ENCODE peak calls at places on chromosomes 1 and 21, in four cellular contexts. H is GM20000, C is NCI-H1092 treated with DMSO at 0.1 percent for 48 hours, F is Right ventricle myocardium inferior. I is an unnamed sample.

GRCh38 chr1:59738152-59738551 is 76.6 kb upstream of the HOOK1 start:
- DNase-seq in F (no peak), H (no peak), C (peak), I (no peak)

GRCh38 chr1:243470492-243470891 is 214.7 kb downstream of the SDCCAG8 start:
- DNase-seq in C (no peak), H (no peak), F (no peak), I (no peak)

GRCh38 chr1:205225901-205226765 is 1.6 kb upstream of the TMCC2 start:
- DNase-seq in H (no peak), C (no peak), F (no peak), I (no peak)

GRCh38 chr1:230371923-230372703 is 54.0 kb downstream of the PGBD5 start:
- DNase-seq in C (no peak), H (no peak), F (no peak), I (no peak)

GRCh38 chr1:101144868-101145808 is 91.7 kb upstream of the S1PR1 start:
- DNase-seq in F (no peak), C (no peak), H (no peak), I (no peak)

GRCh38 chr1:195590649-195591048 is 1017.6 kb downstream of the KCNT2 start:
- DNase-seq in H (no peak), C (no peak), F (no peak), I (no peak)

GRCh38 chr1:52567943-52568342 is 15.1 kb upstream of the TUT4 start:
- DNase-seq in F (no peak), C (no peak), H (no peak), I (no peak)

GRCh38 chr1:14778882-14779594 is 180.6 kb downstream of the KAZN start:
- DNase-seq in F (no peak), C (no peak), H (peak), I (peak)

GRCh38 chr1:226977973-226978344 is 37.9 kb downstream of the COQ8A start:
- DNase-seq in C (no peak), F (peak), H (no peak), I (no peak)

GRCh38 chr1:238119060-238119459 is 228.3 kb upstream of the ZP4 start:
- DNase-seq in H (no peak), F (no peak), C (no peak), I (no peak)

GRCh38 chr1:228073061-228073869 is 9.2 kb upstream of the ARF1 start:
- DNase-seq in F (peak), C (no peak), H (no peak), I (no peak)

GRCh38 chr1:21270086-21270689 is 20.1 kb downstream of the ECE1 start:
- DNase-seq in F (peak), C (no peak), H (peak), I (peak)

GRCh38 chr1:175434268-175434860 is 241.8 kb upstream of the KIAA0040 start:
- DNase-seq in F (no peak), C (no peak), H (peak), I (peak)

GRCh38 chr1:204726478-204726877 is 40.9 kb upstream of the LRRN2 start:
- DNase-seq in C (no peak), F (no peak), H (no peak), I (no peak)

GRCh38 chr1:62336638-62337534 is 17.7 kb upstream of the KANK4 start:
- DNase-seq in F (no peak), H (no peak), C (no peak), I (no peak)

GRCh38 chr21:39086547-39086946 is 96.7 kb downstream of the PSMG1 start:
- DNase-seq in H (no peak), C (no peak), F (no peak), I (no peak)

GRCh38 chr1:3009021-3009420 is 12.2 kb upstream of the ACTRT2 start:
- DNase-seq in H (no peak), F (no peak), C (no peak), I (no peak)

GRCh38 chr1:216261631-216262030 is 161.6 kb downstream of the USH2A start:
- DNase-seq in F (no peak), C (no peak), H (no peak), I (no peak)

GRCh38 chr1:30933874-30934252 is 25.3 kb upstream of the SDC3 start:
- DNase-seq in F (no peak), C (no peak), H (no peak), I (no peak)

GRCh38 chr1:10152709-10153284 is 57.6 kb upstream of the KIF1B start:
- DNase-seq in C (peak), F (peak), H (peak), I (peak)

GRCh38 chr1:88462481-88463261 is 221.4 kb upstream of the PKN2 start:
- DNase-seq in F (peak), C (peak), H (no peak), I (peak)

GRCh38 chr1:95685091-95685490 is 451.1 kb downstream of the RWDD3 start:
- DNase-seq in H (no peak), F (no peak), C (peak), I (no peak)